ENCODE peak calls at places on chromosomes 16 and 17, in six cellular contexts. M, X, P, Q, S and L are unnamed samples.

GRCh38 chr16:21100447-21100846 is 50.2 kb downstream of the DNAH3 start:
- DNase-seq in M (no peak), X (peak), P (no peak), Q (peak), S (no peak), L (peak)

GRCh38 chr17:63993368-63993990 is 4.7 kb upstream of the PRR29 start:
- DNase-seq in M (peak), X (no peak), P (peak), Q (no peak), S (no peak), L (no peak)

GRCh38 chr17:77439382-77440013 is 298.7 kb downstream of the SEC14L1 start:
- DNase-seq in M (no peak), X (no peak), P (no peak), Q (peak), S (no peak), L (peak)

GRCh38 chr17:46742539-46743270 is 75.8 kb downstream of the WNT3 start:
- DNase-seq in M (peak), X (peak), P (no peak), Q (peak), S (no peak), L (peak)

GRCh38 chr16:2019500-2019899 is at the start of gene NPW:
- DNase-seq in M (no peak), X (no peak), P (no peak), Q (no peak), S (no peak), L (no peak)

GRCh38 chr17:74877592-74878543 is 5.1 kb upstream of the FDXR start:
- DNase-seq in M (no peak), X (peak), P (no peak), Q (no peak), S (peak), L (no peak)

GRCh38 chr16:84594725-84595038 is 23.2 kb downstream of the COTL1 start:
- DNase-seq in M (no peak), X (no peak), P (no peak), Q (no peak), S (no peak), L (no peak)

GRCh38 chr17:28398280-28398981 is 7.6 kb downstream of the SLC46A1 start:
- DNase-seq in M (no peak), X (no peak), P (no peak), Q (no peak), S (peak), L (no peak)

GRCh38 chr16:89426736-89427525 is 63.4 kb downstream of the ANKRD11 start:
- DNase-seq in M (no peak), X (no peak), P (no peak), Q (no peak), S (no peak), L (no peak)

GRCh38 chr17:82876602-82877391 is 37.0 kb upstream of the ZNF750 start:
- DNase-seq in M (no peak), X (peak), P (no peak), Q (peak), S (peak), L (peak)
- TF ChIP-seq CTCF in M (peak), X (peak), P (no peak), Q (peak), S (peak), L (peak)

DNA sequence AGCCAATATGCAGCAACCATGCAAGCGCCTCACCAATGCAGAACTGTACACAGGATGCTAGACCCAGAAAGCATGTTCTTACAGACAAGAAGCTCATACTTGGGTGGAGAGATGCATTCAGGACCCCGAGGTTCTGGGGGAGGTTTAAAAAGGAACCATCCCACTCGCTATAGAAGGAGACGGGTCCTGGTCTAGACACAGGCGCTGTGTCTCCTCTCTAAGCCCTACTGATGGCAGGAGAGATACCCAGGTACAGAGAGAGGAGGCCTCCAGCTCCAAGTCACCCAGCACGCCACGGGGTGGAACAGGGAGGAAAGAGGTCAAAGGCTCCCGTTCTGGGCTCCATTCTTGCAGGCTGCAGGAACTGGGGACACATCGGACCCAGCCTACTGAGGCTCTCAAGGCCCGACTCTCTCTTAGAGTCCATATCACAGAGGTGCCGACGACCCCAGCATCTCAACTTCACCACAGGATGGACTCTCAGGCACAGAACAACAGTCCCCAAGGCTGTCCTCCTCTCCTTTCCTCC is 28.0 kb downstream of the SRCIN1 start:
- DNase-seq in M (no peak), X (no peak), P (no peak), Q (no peak), S (no peak), L (no peak)
- H3K4me3 ChIP-seq in M (no peak), X (no peak), P (no peak), Q (no peak), S (no peak), L (no peak)

GRCh38 chr16:8907096-8907495 is 24.9 kb downstream of the LITAFD start:
- DNase-seq in M (no peak), X (no peak), P (no peak), Q (no peak), S (no peak), L (peak)

GRCh38 chr16:8905795-8906591 is 23.8 kb downstream of the LITAFD start:
- DNase-seq in M (no peak), X (no peak), P (no peak), Q (no peak), S (peak), L (no peak)

GRCh38 chr16:8903004-8903403 is 20.9 kb downstream of the LITAFD start:
- DNase-seq in M (no peak), X (no peak), P (no peak), Q (no peak), S (no peak), L (no peak)

GRCh38 chr16:8904018-8904430 is 21.9 kb downstream of the LITAFD start:
- DNase-seq in M (no peak), X (no peak), P (no peak), Q (no peak), S (no peak), L (no peak)

DNA sequence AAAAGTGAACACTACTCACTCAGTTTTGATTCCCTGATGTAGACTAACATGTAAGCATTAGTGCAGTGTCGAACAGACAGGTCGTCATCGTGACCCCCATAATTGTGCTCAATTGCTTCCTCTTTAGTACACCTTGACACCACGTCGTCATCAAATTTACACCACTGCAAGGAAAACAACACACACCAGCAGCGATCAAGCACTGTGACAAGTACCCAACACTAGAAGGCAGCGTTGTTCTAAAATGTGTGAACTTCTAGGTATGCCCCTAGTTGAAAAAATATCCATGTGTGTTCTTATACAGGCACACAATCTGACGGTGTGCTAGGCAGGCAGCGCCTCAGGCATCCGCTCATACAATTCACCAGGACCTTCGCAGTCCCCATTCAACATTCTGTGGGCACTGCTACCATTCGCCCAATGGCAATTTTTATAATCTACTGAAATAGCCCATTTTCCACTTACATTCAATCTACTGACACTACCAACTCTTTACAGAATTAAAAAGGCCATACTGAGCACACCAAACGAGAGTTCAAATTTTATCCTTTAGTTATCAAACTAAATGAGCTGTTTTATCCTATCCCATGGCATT is 23.1 kb downstream of the LITAFD start:
- DNase-seq in M (no peak), X (peak), P (peak), Q (no peak), S (peak), L (peak)
- TF ChIP-seq CTCF in M (peak), X (peak), P (peak), Q (peak), S (peak), L (peak)

GRCh38 chr16:54651851-54652770 is 278.6 kb upstream of the IRX5 start:
- DNase-seq in M (no peak), X (peak), P (no peak), Q (no peak), S (no peak), L (no peak)

GRCh38 chr16:54654429-54654828 is 276.2 kb upstream of the IRX5 start:
- DNase-seq in M (no peak), X (no peak), P (no peak), Q (no peak), S (no peak), L (no peak)

GRCh38 chr16:54657709-54658102 is 273.0 kb upstream of the IRX5 start:
- DNase-seq in M (no peak), X (no peak), P (no peak), Q (no peak), S (no peak), L (no peak)

GRCh38 chr16:54655171-54655590 is 275.5 kb upstream of the IRX5 start:
- DNase-seq in M (no peak), X (peak), P (no peak), Q (no peak), S (no peak), L (peak)

GRCh38 chr16:54657058-54657708 is 273.5 kb upstream of the IRX5 start:
- DNase-seq in M (no peak), X (peak), P (no peak), Q (no peak), S (no peak), L (peak)
- H3K4me3 ChIP-seq in M (no peak), X (no peak), P (no peak), Q (no peak), S (no peak), L (no peak)

GRCh38 chr16:56332464-56333079 is 92.8 kb downstream of the AMFR start:
- DNase-seq in M (no peak), X (peak), P (peak), Q (peak), S (peak), L (peak)
- TF ChIP-seq CTCF in M (peak), X (peak), P (peak), Q (peak), S (peak), L (peak)

DNA sequence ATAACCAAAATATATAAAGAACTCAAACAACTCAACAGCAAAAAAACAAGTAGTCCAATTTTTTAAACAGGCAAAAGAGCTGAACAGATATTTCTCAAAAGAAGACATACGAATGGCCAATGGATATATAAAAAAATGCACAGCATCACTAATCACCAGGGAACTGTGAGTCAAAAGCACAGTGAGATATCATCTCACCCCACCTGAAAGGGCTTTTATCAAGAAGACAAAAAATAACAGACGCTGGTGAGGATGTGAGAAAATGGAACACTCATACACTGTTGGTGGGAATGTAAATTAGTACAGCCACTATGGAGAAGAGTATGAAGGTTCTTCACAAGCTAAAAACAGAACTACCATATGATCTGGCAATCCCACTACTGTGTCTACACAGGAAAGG is 7.4 kb downstream of the XYLT1 start:
- DNase-seq in M (no peak), X (no peak), P (no peak), Q (no peak), S (no peak), L (no peak)
- H3K4me3 ChIP-seq in M (no peak), X (no peak), P (no peak), Q (no peak), S (no peak), L (no peak)

GRCh38 chr17:73210002-73210678 is 17.3 kb downstream of the COG1 start:
- DNase-seq in M (no peak), X (peak), P (no peak), Q (no peak), S (no peak), L (no peak)

GRCh38 chr17:73211745-73212144 is 18.9 kb downstream of the COG1 start:
- DNase-seq in M (peak), X (no peak), P (no peak), Q (no peak), S (no peak), L (no peak)

GRCh38 chr17:73214008-73214407 is 21.2 kb downstream of the COG1 start:
- DNase-seq in M (no peak), X (no peak), P (no peak), Q (no peak), S (no peak), L (no peak)

GRCh38 chr17:73214851-73215250 is 22.0 kb downstream of the COG1 start:
- DNase-seq in M (no peak), X (no peak), P (no peak), Q (no peak), S (no peak), L (no peak)

DNA sequence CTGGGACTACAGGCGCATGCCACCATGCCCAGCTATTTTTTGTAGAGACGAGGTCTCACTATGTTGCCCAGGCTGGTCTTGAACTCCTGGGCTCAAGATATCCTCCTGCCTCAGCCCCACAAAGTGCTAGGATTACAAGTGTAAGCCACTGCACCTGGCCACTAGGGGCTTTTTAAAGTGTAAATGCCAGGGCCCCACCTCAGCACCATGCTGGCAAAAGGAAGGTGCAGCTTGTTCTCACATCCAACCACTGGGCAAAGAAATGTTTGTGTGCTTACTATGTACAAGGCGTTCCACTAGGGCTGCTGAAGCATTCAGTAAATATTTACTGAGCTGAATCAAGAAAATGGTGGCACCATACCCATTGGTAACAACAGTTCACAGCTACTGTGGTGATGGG is 22.6 kb downstream of the COG1 start:
- DNase-seq in M (no peak), X (no peak), P (no peak), Q (no peak), S (no peak), L (no peak)
- TF ChIP-seq CTCF in M (peak), X (no peak), P (peak), Q (no peak), S (peak), L (no peak)